ENCODE peak calls at places on chromosomes 13 and 19, in seven cellular contexts. E is A549; L is PC-3; U is NT2/D1; S is hepatocyte; D is cardiac muscle cell; K is naive thymus-derived CD4-positive, alpha-beta T cell. Q is an unnamed sample.

GRCh38 chr13:101289764-101290163 is 126.5 kb downstream of the NALCN start:
- DNase-seq in E (no peak), L (no peak), U (peak; percentile 38), S (peak; percentile 64), D (peak; percentile 26), K (no peak), Q (peak; percentile 6)

GRCh38 chr13:23678768-23679167 is 108.6 kb downstream of the TNFRSF19 start:
- DNase-seq in E (no peak), L (no peak), U (no peak), S (no peak), D (no peak), K (no peak), Q (no peak)

GRCh38 chr19:38478273-38478971 is 44.9 kb downstream of the RYR1 start:
- DNase-seq in E (peak; percentile 90), L (peak; percentile 30), U (peak; percentile 39), S (no peak), D (peak; percentile 8), K (no peak), Q (no peak)

GRCh38 chr19:10228925-10229324 is 2.2 kb downstream of the S1PR2 start:
- DNase-seq in E (peak; percentile 59), L (peak; percentile 39), U (no peak), S (peak; percentile 48), D (peak; percentile 57), K (peak; percentile 27), Q (peak; percentile 30)

GRCh38 chr13:48642061-48642460 is 11.7 kb upstream of the CYSLTR2 start:
- DNase-seq in E (no peak), L (no peak), U (no peak), S (no peak), D (no peak), K (no peak), Q (no peak)

GRCh38 chr13:50589139-50589538 is 254.4 kb downstream of the DLEU7 start:
- DNase-seq in E (no peak), L (peak; percentile 61), U (no peak), S (peak; percentile 11), D (peak; percentile 72), K (no peak), Q (peak; percentile 14)

GRCh38 chr19:32020538-32020937 is 324.9 kb upstream of the ZNF507 start:
- DNase-seq in E (no peak), L (no peak), U (no peak), S (no peak), D (no peak), K (no peak), Q (no peak)

GRCh38 chr13:60152904-60153303 is 10.8 kb downstream of the DIAPH3 start:
- DNase-seq in E (no peak), L (no peak), U (no peak), S (no peak), D (no peak), K (no peak), Q (no peak)

GRCh38 chr13:25153736-25154135 is 18.4 kb downstream of the AMER2 start:
- DNase-seq in E (no peak), L (no peak), U (peak; percentile 70), S (no peak), D (no peak), K (no peak), Q (no peak)

GRCh38 chr13:27921961-27922910 is 2.4 kb downstream of the PDX1 start:
- DNase-seq in E (no peak), L (no peak), U (no peak), S (no peak), D (no peak), K (peak; percentile 21), Q (peak; percentile 43)

GRCh38 chr13:91655731-91656130 is 257.3 kb downstream of the GPC5 start:
- DNase-seq in E (no peak), L (no peak), U (no peak), S (no peak), D (no peak), K (no peak), Q (no peak)

GRCh38 chr19:23033721-23034120 is 30.7 kb upstream of the ZNF728 start:
- DNase-seq in E (no peak), L (no peak), U (peak; percentile 32), S (no peak), D (no peak), K (no peak), Q (no peak)

GRCh38 chr19:18364826-18365528 is 21.0 kb upstream of the GDF15 start:
- DNase-seq in E (peak; percentile 71), L (peak; percentile 87), U (peak; percentile 68), S (peak; percentile 94), D (peak; percentile 100), K (no peak), Q (peak; percentile 96)

GRCh38 chr13:30569901-30570576 is 47.7 kb upstream of the USPL1 start:
- DNase-seq in E (peak; percentile 13), L (peak; percentile 88), U (peak; percentile 60), S (peak; percentile 79), D (peak; percentile 93), K (no peak), Q (no peak)

GRCh38 chr13:44051923-44052322 is 172.2 kb downstream of the LACC1 start:
- DNase-seq in E (peak; percentile 5), L (peak; percentile 44), U (no peak), S (peak; percentile 51), D (no peak), K (no peak), Q (no peak)

GRCh38 chr13:104648291-104648690 is 1582.1 kb upstream of the SLC10A2 start:
- DNase-seq in E (no peak), L (no peak), U (no peak), S (no peak), D (no peak), K (no peak), Q (no peak)

GRCh38 chr19:6056801-6057650 is 53.3 kb downstream of the RFX2 start:
- DNase-seq in E (peak; percentile 51), L (peak; percentile 84), U (peak; percentile 46), S (peak; percentile 84), D (peak; percentile 95), K (no peak), Q (peak; percentile 79)

GRCh38 chr19:2691951-2692350 is 10.5 kb downstream of the GNG7 start:
- DNase-seq in E (no peak), L (no peak), U (no peak), S (no peak), D (no peak), K (no peak), Q (no peak)

GRCh38 chr13:36919833-36920611 is at the start of gene SMAD9:
- DNase-seq in E (peak; percentile 8), L (peak; percentile 48), U (peak; percentile 15), S (peak; percentile 92), D (peak; percentile 82), K (peak; percentile 40), Q (peak; percentile 34)

GRCh38 chr19:49507803-49508494 is 4.5 kb upstream of the FCGRT start:
- DNase-seq in E (no peak), L (no peak), U (no peak), S (no peak), D (no peak), K (no peak), Q (no peak)

GRCh38 chr19:49664171-49665070 is 1.2 kb downstream of the IRF3 start:
- DNase-seq in E (peak; percentile 96), L (peak; percentile 97), U (no peak), S (peak; percentile 96), D (peak; percentile 80), K (peak; percentile 89), Q (peak; percentile 91)

GRCh38 chr19:16325671-16326400 is 1.2 kb downstream of the KLF2 start:
- DNase-seq in E (no peak), L (no peak), U (no peak), S (peak; percentile 50), D (peak; percentile 52), K (peak; percentile 55), Q (no peak)

GRCh38 chr13:90455861-90456260 is 891.6 kb upstream of the MIR17HG start:
- DNase-seq in E (no peak), L (peak; percentile 25), U (no peak), S (no peak), D (peak; percentile 15), K (no peak), Q (no peak)

GRCh38 chr19:30710721-30711120 is 338.5 kb downstream of the ZNF536 start:
- DNase-seq in E (no peak), L (no peak), U (no peak), S (no peak), D (no peak), K (no peak), Q (no peak)

GRCh38 chr13:112729408-112729807 is 39.6 kb downstream of the ATP11A start:
- DNase-seq in E (no peak), L (no peak), U (no peak), S (no peak), D (peak; percentile 56), K (no peak), Q (no peak)

GRCh38 chr19:17831419-17831888 is 10.1 kb upstream of the INSL3 start:
- DNase-seq in E (no peak), L (no peak), U (no peak), S (no peak), D (no peak), K (no peak), Q (no peak)

DNA sequence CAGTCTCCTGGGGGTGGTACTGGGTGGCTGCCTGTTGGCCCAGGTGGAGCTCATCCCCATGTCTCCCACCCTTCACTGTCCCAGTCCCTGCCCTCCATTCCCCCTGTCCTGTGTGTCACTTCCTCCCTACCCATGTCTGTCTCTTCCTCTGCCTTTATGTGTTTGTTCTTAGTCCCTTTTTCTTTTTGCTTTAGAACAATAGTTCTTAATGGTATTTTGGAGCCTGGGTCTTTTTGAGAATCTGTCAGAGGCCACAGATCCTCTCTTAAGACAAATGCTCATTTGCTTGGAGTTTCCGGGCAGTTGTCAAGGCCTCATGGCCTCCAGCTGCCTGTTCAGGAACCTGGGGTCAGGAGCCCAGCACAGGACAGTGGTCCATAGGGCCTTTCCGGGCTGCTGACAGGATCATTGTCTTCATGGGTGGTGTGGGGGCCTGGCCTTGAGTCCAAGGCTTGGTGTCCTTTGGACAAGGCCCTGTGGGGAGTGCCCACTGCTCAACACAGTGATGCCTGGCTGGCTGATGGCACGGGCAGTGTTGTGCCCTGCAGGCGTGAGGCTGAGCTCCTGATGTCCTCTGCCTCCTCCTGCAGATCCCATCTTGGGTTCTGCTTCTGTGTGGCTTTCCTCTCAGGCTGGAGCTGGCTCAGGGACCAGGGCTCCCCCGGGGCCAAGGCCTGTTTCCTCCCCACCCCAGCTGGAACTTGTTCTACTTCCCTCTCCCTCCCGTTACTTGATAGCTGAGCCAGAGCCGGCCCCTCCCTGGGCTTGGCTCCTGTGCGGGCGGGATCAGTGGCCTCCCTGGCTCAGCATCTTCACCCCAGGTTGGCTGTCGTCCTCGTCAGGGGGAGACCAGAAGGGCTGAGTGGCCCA is 3.5 kb downstream of the EGLN2 start:
- DNase-seq in E (no peak), L (no peak), U (no peak), S (no peak), D (peak; percentile 42), K (no peak), Q (peak; percentile 73)
- H3K4me1 ChIP-seq in E (peaks cover 67% of the 10 kb centered on the region), L (peaks cover 36% of the 10 kb centered on the region), U (peaks cover 40% of the 10 kb centered on the region), S (peaks cover 67% of the 10 kb centered on the region), D (peaks cover 42% of the 10 kb centered on the region), K (peaks cover 80% of the 10 kb centered on the region), Q (peaks cover 27% of the 10 kb centered on the region)

GRCh38 chr19:55640043-55640576 is 692 bp upstream of the ZNF580 start:
- DNase-seq in E (no peak), L (no peak), U (no peak), S (no peak), D (peak; percentile 79), K (peak; percentile 67), Q (peak; percentile 58)
- H3K4me1 ChIP-seq in E (peaks cover 36% of the 10 kb centered on the region), L (peaks cover 41% of the 10 kb centered on the region), U (peaks cover 20% of the 10 kb centered on the region), S (peaks cover 20% of the 10 kb centered on the region), D (peaks cover 21% of the 10 kb centered on the region), K (peaks cover 41% of the 10 kb centered on the region), Q (peaks cover 15% of the 10 kb centered on the region)

GRCh38 chr19:8441725-8442544 is 2.8 kb upstream of the HNRNPM start:
- DNase-seq in E (no peak), L (no peak), U (peak; percentile 54), S (no peak), D (no peak), K (no peak), Q (no peak)
- H3K4me1 ChIP-seq in E (peaks cover 16% of the 10 kb centered on the region), L (peaks cover 11% of the 10 kb centered on the region), U (peaks cover 15% of the 10 kb centered on the region), S (peaks cover 10% of the 10 kb centered on the region), D (peaks cover 12% of the 10 kb centered on the region), K (peaks cover 18% of the 10 kb centered on the region), Q (no peaks in the 10 kb centered on the region)

GRCh38 chr13:65917731-65918130 is 1312.4 kb downstream of the PCDH9 start:
- DNase-seq in E (no peak), L (no peak), U (no peak), S (peak; percentile 9), D (no peak), K (no peak), Q (no peak)
- H3K4me1 ChIP-seq in E (no peaks in the 10 kb centered on the region), L (peaks cover 42% of the 10 kb centered on the region), U (no peaks in the 10 kb centered on the region), S (no peaks in the 10 kb centered on the region), D (no peaks in the 10 kb centered on the region), K (no peaks in the 10 kb centered on the region), Q (no peaks in the 10 kb centered on the region)

Q was measured in small intestine.